ENCODE peak calls at places on chromosomes 2 and 18, in four cellular contexts. Q is AG09309, M is astrocyte of the cerebellum, F is uterus. T is an unnamed sample.

GRCh38 chr2:46814160-46814559 is 101.4 kb downstream of the MCFD2 start:
- DNase-seq in Q (peak; percentile 65), M (peak; percentile 81), F (peak; percentile 90), T (no peak)

GRCh38 chr2:204505488-204505887 is 39.8 kb upstream of the PARD3B start:
- DNase-seq in Q (no peak), M (no peak), F (no peak), T (no peak)

GRCh38 chr18:26547302-26548143 is 830 bp downstream of the KCTD1 start:
- DNase-seq in Q (peak; percentile 52), M (peak; percentile 57), F (peak; percentile 67), T (no peak)

GRCh38 chr2:121478996-121479735 is 51.5 kb upstream of the RNU4ATAC start:
- DNase-seq in Q (no peak), M (no peak), F (no peak), T (no peak)

GRCh38 chr18:26342646-26343045 is 116.4 kb downstream of the TAF4B start:
- DNase-seq in Q (no peak), M (no peak), F (no peak), T (no peak)

GRCh38 chr2:174059178-174059874 is 94.2 kb upstream of the SP3 start:
- DNase-seq in Q (no peak), M (peak; percentile 28), F (no peak), T (peak; percentile 58)

GRCh38 chr2:128777091-128778045 is 458.7 kb upstream of the HS6ST1 start:
- DNase-seq in Q (no peak), M (no peak), F (no peak), T (no peak)

GRCh38 chr2:99729104-99729503 is 239.3 kb upstream of the REV1 start:
- DNase-seq in Q (peak; percentile 34), M (no peak), F (no peak), T (no peak)

GRCh38 chr2:165466386-165466785 is 3.1 kb upstream of the CSRNP3 start:
- DNase-seq in Q (no peak), M (no peak), F (no peak), T (no peak)

GRCh38 chr18:55425698-55426097 is 162.3 kb downstream of the TCF4 start:
- DNase-seq in Q (no peak), M (no peak), F (no peak), T (no peak)

GRCh38 chr2:8006626-8007025 is 675.2 kb upstream of the ID2 start:
- DNase-seq in Q (no peak), M (no peak), F (no peak), T (no peak)

GRCh38 chr18:36073676-36074075 is 6.3 kb upstream of the RPRD1A start:
- DNase-seq in Q (no peak), M (no peak), F (no peak), T (no peak)

GRCh38 chr2:234133004-234133403 is 82.5 kb downstream of the SPP2 start:
- DNase-seq in Q (peak; percentile 69), M (no peak), F (no peak), T (no peak)

GRCh38 chr2:231713738-231714638 is 5.7 kb downstream of the PTMA start:
- DNase-seq in Q (no peak), M (peak; percentile 77), F (peak; percentile 80), T (no peak)

GRCh38 chr2:37593024-37593423 is 78.4 kb downstream of the CDC42EP3 start:
- DNase-seq in Q (no peak), M (no peak), F (no peak), T (no peak)

GRCh38 chr2:238846503-238847431 is 1.1 kb upstream of the TWIST2 start:
- DNase-seq in Q (no peak), M (no peak), F (peak; percentile 50), T (no peak)

GRCh38 chr2:132497591-132497990 is 81.0 kb downstream of the GPR39 start:
- DNase-seq in Q (no peak), M (no peak), F (no peak), T (no peak)

GRCh38 chr2:165475270-165476004 is 5.9 kb downstream of the CSRNP3 start:
- DNase-seq in Q (no peak), M (no peak), F (no peak), T (no peak)

GRCh38 chr2:132392211-132392610 is 24.4 kb upstream of the GPR39 start:
- DNase-seq in Q (no peak), M (no peak), F (no peak), T (no peak)

GRCh38 chr2:234935311-234935710 is 16.5 kb upstream of the SH3BP4 start:
- DNase-seq in Q (no peak), M (no peak), F (no peak), T (no peak)

GRCh38 chr2:173797586-173798263 is 167.4 kb downstream of the SP3 start:
- DNase-seq in Q (no peak), M (no peak), F (no peak), T (no peak)

GRCh38 chr2:529425-529824 is 147.8 kb downstream of the TMEM18 start:
- DNase-seq in Q (no peak), M (no peak), F (no peak), T (peak; percentile 22)

GRCh38 chr2:71612581-71613520 is 159.5 kb downstream of the DYSF start:
- DNase-seq in Q (no peak), M (no peak), F (peak; percentile 7), T (no peak)

GRCh38 chr2:44429034-44429433 is 67.3 kb downstream of the CAMKMT start:
- DNase-seq in Q (no peak), M (no peak), F (no peak), T (no peak)

GRCh38 chr2:16125614-16126125 is 185.3 kb downstream of the MYCN start:
- DNase-seq in Q (no peak), M (no peak), F (no peak), T (no peak)

GRCh38 chr2:68330691-68331090 is 10.9 kb upstream of the CNRIP1 start:
- DNase-seq in Q (no peak), M (no peak), F (no peak), T (no peak)

GRCh38 chr2:75465317-75465998 is 95.3 kb downstream of the EVA1A start:
- DNase-seq in Q (no peak), M (peak; percentile 41), F (no peak), T (no peak)
- TF ChIP-seq CTCF in Q (peak; percentile 79), M (peak; percentile 79), F (no peak), T (peak; percentile 73)

GRCh38 chr18:76747676-76748075 is 74.7 kb upstream of the ZNF236 start:
- DNase-seq in Q (no peak), M (no peak), F (no peak), T (no peak)
- H3K4me3 ChIP-seq in Q (no peak overlapping the region), M (no peak overlapping the region), F (no peak overlapping the region), T (no peak overlapping the region)

GRCh38 chr2:226413498-226414130 is 386.0 kb downstream of the IRS1 start:
- DNase-seq in Q (no peak), M (no peak), F (no peak), T (no peak)
- TF ChIP-seq CTCF in Q (no peak), M (no peak), F (no peak), T (no peak)

DNA sequence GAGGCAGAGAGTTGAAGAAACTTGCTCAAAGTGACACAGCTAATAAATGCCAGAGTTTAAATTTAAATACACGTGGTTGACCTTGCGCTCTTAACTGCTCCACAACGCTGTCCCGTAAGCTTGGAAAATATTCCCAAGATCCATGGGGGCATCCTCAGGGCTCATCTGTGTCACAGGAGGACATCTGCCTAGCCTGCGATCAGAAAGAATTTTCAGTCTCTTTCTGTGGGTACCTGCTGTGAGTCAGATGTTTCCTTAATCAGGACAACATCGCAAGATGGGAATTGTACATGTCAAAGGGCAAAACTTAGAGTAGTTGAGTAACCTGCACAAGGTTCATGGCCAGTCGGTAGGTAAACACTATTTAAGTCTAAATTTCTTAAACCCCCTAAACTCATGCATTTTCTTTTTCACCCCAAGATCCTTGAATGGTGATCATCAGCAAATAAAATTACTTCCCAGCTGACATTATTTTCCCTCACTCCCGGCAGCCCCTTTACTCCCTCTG is 1.4 kb downstream of the CMPK2 start:
- DNase-seq in Q (no peak), M (no peak), F (no peak), T (no peak)
- H3K4me3 ChIP-seq in Q (no peak overlapping the region), M (no peak overlapping the region), F (no peak overlapping the region), T (no peak overlapping the region)

DNA sequence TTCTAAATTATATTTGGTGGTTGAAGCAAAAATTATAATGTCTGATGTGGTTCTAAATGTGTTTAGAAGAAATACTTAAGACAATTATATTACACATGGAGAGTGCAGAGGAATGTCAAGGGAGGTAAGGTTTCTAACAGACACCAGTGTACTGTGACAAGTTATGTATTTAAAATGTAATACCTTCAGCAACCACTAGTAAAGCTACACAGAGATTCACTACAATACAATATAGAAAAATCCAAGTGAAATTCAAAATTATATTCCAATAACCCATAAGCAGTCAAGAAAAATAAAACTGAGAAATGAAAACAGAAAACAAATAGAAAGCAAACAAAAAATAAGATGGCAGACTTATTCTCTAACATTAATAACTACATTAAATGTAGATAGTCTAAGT is 249.5 kb upstream of the KLHL14 start:
- DNase-seq in Q (no peak), M (no peak), F (no peak), T (no peak)
- TF ChIP-seq CTCF in Q (no peak), M (no peak), F (no peak), T (no peak)

DNA sequence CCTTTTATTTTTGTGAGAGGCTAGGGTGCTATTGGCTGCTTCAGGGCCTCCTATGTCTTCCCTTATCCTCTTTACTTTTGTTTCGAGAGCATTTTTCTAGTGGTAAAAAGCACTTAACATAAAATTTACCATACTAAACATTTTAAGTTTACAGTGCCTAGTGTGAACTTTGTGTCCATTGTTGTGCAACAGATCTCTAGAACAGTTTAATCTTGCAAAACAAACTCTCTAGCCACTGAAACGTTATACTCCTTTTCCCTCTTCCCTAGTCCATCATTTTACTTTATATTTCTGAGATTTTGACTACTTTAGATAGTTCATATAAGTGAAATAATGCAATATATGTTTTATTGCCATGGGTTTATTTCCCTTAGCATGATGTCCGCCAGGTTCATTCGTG is 580.6 kb downstream of the THSD7B start:
- DNase-seq in Q (no peak), M (no peak), F (no peak), T (no peak)
- H3K4me3 ChIP-seq in Q (no peak overlapping the region), M (no peak overlapping the region), F (no peak overlapping the region), T (no peak overlapping the region)

DNA sequence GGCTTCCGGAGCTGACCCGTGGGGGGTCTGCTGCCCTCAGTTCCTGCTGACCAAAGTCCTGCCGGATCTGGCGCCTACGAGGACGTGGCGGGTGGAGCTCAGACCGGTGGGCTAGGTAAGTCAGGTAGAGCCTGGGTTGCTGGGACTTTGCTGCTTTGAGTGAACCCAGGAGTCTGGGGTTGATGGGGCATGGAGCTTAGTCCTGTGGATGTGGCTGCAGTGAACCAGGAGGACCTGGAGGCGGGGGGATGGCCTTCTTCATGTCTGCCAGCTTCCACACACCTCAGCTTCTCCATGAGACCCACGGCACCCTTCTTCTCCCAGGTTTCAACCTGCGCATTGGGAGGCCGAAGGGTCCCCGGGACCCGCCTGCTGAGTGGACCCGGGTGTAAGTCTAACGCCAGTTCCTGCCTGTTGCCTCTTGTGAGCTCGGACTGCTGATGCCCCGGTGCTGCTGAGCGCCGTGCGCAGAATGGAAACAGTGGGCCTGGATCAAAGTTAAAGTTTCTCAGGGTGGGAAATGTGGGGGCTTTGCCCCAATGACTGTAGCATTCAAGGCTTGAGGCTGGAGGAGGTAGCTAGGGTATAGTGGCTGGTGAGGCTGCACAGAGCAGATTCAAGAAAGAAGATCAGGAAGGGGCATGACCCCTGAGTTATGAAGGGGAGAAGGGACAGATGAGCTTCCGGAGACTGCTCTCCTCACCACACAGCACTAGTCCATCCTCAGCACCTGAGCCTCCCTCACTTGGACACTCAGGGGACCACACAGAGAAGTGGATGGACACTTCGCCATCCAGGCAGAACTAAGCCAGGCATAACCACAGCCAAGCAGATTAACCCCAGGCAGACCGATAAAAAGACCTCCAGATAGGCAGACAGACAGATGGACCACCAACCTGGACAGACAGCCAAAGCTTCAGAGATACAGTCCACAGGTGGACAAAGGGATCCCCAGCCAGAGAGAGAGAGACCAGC is 17.3 kb downstream of the PTPN18 start:
- DNase-seq in Q (no peak), M (no peak), F (no peak), T (no peak)
- TF ChIP-seq CTCF in Q (no peak), M (no peak), F (no peak), T (no peak)

T was measured in epithelial cell of proximal tubule.